ENCODE peak calls at places on chromosomes 5 and 9, in four cellular contexts. One of them, this sample, is unnamed.

GRCh38 chr9:86406366-86406765 is 52.2 kb upstream of the TUT7 start:
- DNase-seq in HTR-8/SVneo: no peak
- DNase-seq in B cell: no peak
- DNase-seq in activated T-cell treated with anti-CD3 and anti-CD28 coated beads, Interleukin-2, amount 50 U/mL, for 72 hours: no peak
- DNase-seq in this sample: no peak

GRCh38 chr9:105973811-105974407 is 279.6 kb downstream of the TMEM38B start:
- DNase-seq in B cell: no peak
- DNase-seq in activated T-cell treated with anti-CD3 and anti-CD28 coated beads, Interleukin-2, amount 50 U/mL, for 72 hours: no peak
- DNase-seq in HTR-8/SVneo: no peak
- DNase-seq in this sample: no peak

GRCh38 chr5:59272744-59273427 is 620.6 kb downstream of the PDE4D start:
- DNase-seq in HTR-8/SVneo: no peak
- DNase-seq in activated T-cell treated with anti-CD3 and anti-CD28 coated beads, Interleukin-2, amount 50 U/mL, for 72 hours: no peak
- DNase-seq in B cell: no peak
- DNase-seq in this sample: no peak

GRCh38 chr5:95029569-95030366 is 255.1 kb downstream of the MCTP1 start:
- DNase-seq in activated T-cell treated with anti-CD3 and anti-CD28 coated beads, Interleukin-2, amount 50 U/mL, for 72 hours: no peak
- DNase-seq in B cell: no peak
- DNase-seq in HTR-8/SVneo: no peak
- DNase-seq in this sample: no peak

GRCh38 chr9:85431396-85432102 is 310.2 kb downstream of the AGTPBP1 start:
- DNase-seq in HTR-8/SVneo: no peak
- DNase-seq in B cell: no peak
- DNase-seq in activated T-cell treated with anti-CD3 and anti-CD28 coated beads, Interleukin-2, amount 50 U/mL, for 72 hours: no peak
- DNase-seq in this sample: no peak

GRCh38 chr5:122773615-122774014 is 1.3 kb upstream of the SNX2 start:
- DNase-seq in HTR-8/SVneo: no peak
- DNase-seq in activated T-cell treated with anti-CD3 and anti-CD28 coated beads, Interleukin-2, amount 50 U/mL, for 72 hours: no peak
- DNase-seq in B cell: no peak
- DNase-seq in this sample: no peak

GRCh38 chr5:17326600-17327037 is 109.2 kb downstream of the BASP1 start:
- DNase-seq in activated T-cell treated with anti-CD3 and anti-CD28 coated beads, Interleukin-2, amount 50 U/mL, for 72 hours: no peak
- DNase-seq in B cell: no peak
- DNase-seq in HTR-8/SVneo: no peak
- DNase-seq in this sample: no peak

GRCh38 chr5:112289465-112289864 is 129.6 kb downstream of the EPB41L4A start:
- DNase-seq in HTR-8/SVneo: no peak
- DNase-seq in B cell: no peak
- DNase-seq in activated T-cell treated with anti-CD3 and anti-CD28 coated beads, Interleukin-2, amount 50 U/mL, for 72 hours: no peak
- DNase-seq in this sample: no peak

GRCh38 chr5:126422994-126423788 is at the start of gene GRAMD2B:
- DNase-seq in HTR-8/SVneo: peak; percentile 74
- DNase-seq in activated T-cell treated with anti-CD3 and anti-CD28 coated beads, Interleukin-2, amount 50 U/mL, for 72 hours: peak; percentile 72
- DNase-seq in B cell: peak; percentile 61
- DNase-seq in this sample: no peak

GRCh38 chr5:1936413-1936812 is 53.7 kb upstream of the IRX4 start:
- DNase-seq in activated T-cell treated with anti-CD3 and anti-CD28 coated beads, Interleukin-2, amount 50 U/mL, for 72 hours: no peak
- DNase-seq in B cell: no peak
- DNase-seq in HTR-8/SVneo: no peak
- DNase-seq in this sample: no peak

GRCh38 chr5:126139086-126139485 is 284.1 kb upstream of the GRAMD2B start:
- DNase-seq in activated T-cell treated with anti-CD3 and anti-CD28 coated beads, Interleukin-2, amount 50 U/mL, for 72 hours: no peak
- DNase-seq in HTR-8/SVneo: no peak
- DNase-seq in B cell: no peak
- DNase-seq in this sample: no peak